ENCODE peak calls at places on chromosomes 16 and 17, in ten cellular contexts. One of them, this sample, is unnamed.

GRCh38 chr16:48632137-48632774 is 22.3 kb upstream of the N4BP1 start:
- DNase-seq in activated CD8-positive, alpha-beta memory T cell treated with anti-CD3 and anti-CD28 coated beads for 1 hour: no peak
- DNase-seq in T1000: no peak
- DNase-seq in T-cell: no peak
- DNase-seq in activated T-helper 1 cell treated with anti-CD3 and anti-CD28 coated beads, Interleukin-2, amount 50 U/mL, for 16 hours: no peak
- DNase-seq in posterior cingulate gyrus: no peak
- DNase-seq in naive thymus-derived CD4-positive, alpha-beta T cell: no peak
- DNase-seq in nucleus accumbens: no peak
- DNase-seq in AG08396: no peak
- DNase-seq in AG09309: no peak
- DNase-seq in this sample: no peak

GRCh38 chr16:75238132-75238852 is 13.1 kb downstream of the BCAR1 start:
- DNase-seq in activated CD8-positive, alpha-beta memory T cell treated with anti-CD3 and anti-CD28 coated beads for 1 hour: no peak
- DNase-seq in T1000: peak
- DNase-seq in T-cell: no peak
- DNase-seq in activated T-helper 1 cell treated with anti-CD3 and anti-CD28 coated beads, Interleukin-2, amount 50 U/mL, for 16 hours: no peak
- DNase-seq in posterior cingulate gyrus: peak
- DNase-seq in naive thymus-derived CD4-positive, alpha-beta T cell: no peak
- DNase-seq in nucleus accumbens: peak
- DNase-seq in AG08396: peak
- DNase-seq in AG09309: peak
- DNase-seq in this sample: no peak

GRCh38 chr17:17836818-17837379 is at the start of gene SREBF1:
- DNase-seq in activated CD8-positive, alpha-beta memory T cell treated with anti-CD3 and anti-CD28 coated beads for 1 hour: no peak
- DNase-seq in T1000: no peak
- DNase-seq in T-cell: peak
- DNase-seq in activated T-helper 1 cell treated with anti-CD3 and anti-CD28 coated beads, Interleukin-2, amount 50 U/mL, for 16 hours: no peak
- DNase-seq in posterior cingulate gyrus: peak
- DNase-seq in naive thymus-derived CD4-positive, alpha-beta T cell: peak
- DNase-seq in nucleus accumbens: no peak
- DNase-seq in AG08396: peak
- DNase-seq in AG09309: no peak
- DNase-seq in this sample: peak

GRCh38 chr16:49352923-49353322 is 20.7 kb upstream of the C16orf78 start:
- DNase-seq in activated CD8-positive, alpha-beta memory T cell treated with anti-CD3 and anti-CD28 coated beads for 1 hour: no peak
- DNase-seq in T1000: no peak
- DNase-seq in T-cell: no peak
- DNase-seq in activated T-helper 1 cell treated with anti-CD3 and anti-CD28 coated beads, Interleukin-2, amount 50 U/mL, for 16 hours: no peak
- DNase-seq in posterior cingulate gyrus: no peak
- DNase-seq in naive thymus-derived CD4-positive, alpha-beta T cell: no peak
- DNase-seq in nucleus accumbens: no peak
- DNase-seq in AG08396: no peak
- DNase-seq in AG09309: no peak
- DNase-seq in this sample: no peak

GRCh38 chr16:14186954-14187306 is 115.8 kb downstream of the MRTFB start:
- DNase-seq in activated CD8-positive, alpha-beta memory T cell treated with anti-CD3 and anti-CD28 coated beads for 1 hour: no peak
- DNase-seq in T1000: no peak
- DNase-seq in T-cell: no peak
- DNase-seq in activated T-helper 1 cell treated with anti-CD3 and anti-CD28 coated beads, Interleukin-2, amount 50 U/mL, for 16 hours: no peak
- DNase-seq in posterior cingulate gyrus: no peak
- DNase-seq in naive thymus-derived CD4-positive, alpha-beta T cell: no peak
- DNase-seq in nucleus accumbens: no peak
- DNase-seq in AG08396: no peak
- DNase-seq in AG09309: no peak
- DNase-seq in this sample: no peak

GRCh38 chr16:68992521-68992920 is 112.9 kb upstream of the HAS3 start:
- DNase-seq in activated CD8-positive, alpha-beta memory T cell treated with anti-CD3 and anti-CD28 coated beads for 1 hour: no peak
- DNase-seq in T1000: no peak
- DNase-seq in T-cell: no peak
- DNase-seq in activated T-helper 1 cell treated with anti-CD3 and anti-CD28 coated beads, Interleukin-2, amount 50 U/mL, for 16 hours: no peak
- DNase-seq in posterior cingulate gyrus: no peak
- DNase-seq in naive thymus-derived CD4-positive, alpha-beta T cell: no peak
- DNase-seq in nucleus accumbens: no peak
- DNase-seq in AG08396: peak
- DNase-seq in AG09309: peak
- DNase-seq in this sample: no peak

GRCh38 chr16:2285731-2286191 is 17.8 kb upstream of the RNPS1 start:
- DNase-seq in activated CD8-positive, alpha-beta memory T cell treated with anti-CD3 and anti-CD28 coated beads for 1 hour: no peak
- DNase-seq in T1000: no peak
- DNase-seq in T-cell: no peak
- DNase-seq in activated T-helper 1 cell treated with anti-CD3 and anti-CD28 coated beads, Interleukin-2, amount 50 U/mL, for 16 hours: no peak
- DNase-seq in posterior cingulate gyrus: no peak
- DNase-seq in naive thymus-derived CD4-positive, alpha-beta T cell: no peak
- DNase-seq in nucleus accumbens: no peak
- DNase-seq in AG08396: peak
- DNase-seq in AG09309: no peak
- DNase-seq in this sample: no peak

GRCh38 chr16:76653390-76654026 is 376.3 kb downstream of the CNTNAP4 start:
- DNase-seq in activated CD8-positive, alpha-beta memory T cell treated with anti-CD3 and anti-CD28 coated beads for 1 hour: no peak
- DNase-seq in T1000: no peak
- DNase-seq in T-cell: no peak
- DNase-seq in activated T-helper 1 cell treated with anti-CD3 and anti-CD28 coated beads, Interleukin-2, amount 50 U/mL, for 16 hours: no peak
- DNase-seq in posterior cingulate gyrus: no peak
- DNase-seq in naive thymus-derived CD4-positive, alpha-beta T cell: no peak
- DNase-seq in nucleus accumbens: no peak
- DNase-seq in AG08396: no peak
- DNase-seq in AG09309: no peak
- DNase-seq in this sample: no peak

GRCh38 chr16:85699628-85700027 is 10.9 kb upstream of the GINS2 start:
- DNase-seq in activated CD8-positive, alpha-beta memory T cell treated with anti-CD3 and anti-CD28 coated beads for 1 hour: no peak
- DNase-seq in T1000: no peak
- DNase-seq in T-cell: no peak
- DNase-seq in activated T-helper 1 cell treated with anti-CD3 and anti-CD28 coated beads, Interleukin-2, amount 50 U/mL, for 16 hours: no peak
- DNase-seq in posterior cingulate gyrus: peak
- DNase-seq in naive thymus-derived CD4-positive, alpha-beta T cell: no peak
- DNase-seq in nucleus accumbens: peak
- DNase-seq in AG08396: peak
- DNase-seq in AG09309: peak
- DNase-seq in this sample: no peak

GRCh38 chr17:56424005-56424404 is 169.5 kb upstream of the NOG start:
- DNase-seq in activated CD8-positive, alpha-beta memory T cell treated with anti-CD3 and anti-CD28 coated beads for 1 hour: no peak
- DNase-seq in T1000: no peak
- DNase-seq in T-cell: no peak
- DNase-seq in activated T-helper 1 cell treated with anti-CD3 and anti-CD28 coated beads, Interleukin-2, amount 50 U/mL, for 16 hours: no peak
- DNase-seq in posterior cingulate gyrus: no peak
- DNase-seq in naive thymus-derived CD4-positive, alpha-beta T cell: no peak
- DNase-seq in nucleus accumbens: no peak
- DNase-seq in AG08396: no peak
- DNase-seq in AG09309: no peak
- DNase-seq in this sample: no peak

GRCh38 chr17:32903774-32904673 is 23.9 kb upstream of the TMEM98 start:
- DNase-seq in activated CD8-positive, alpha-beta memory T cell treated with anti-CD3 and anti-CD28 coated beads for 1 hour: no peak
- DNase-seq in T1000: no peak
- DNase-seq in T-cell: no peak
- DNase-seq in activated T-helper 1 cell treated with anti-CD3 and anti-CD28 coated beads, Interleukin-2, amount 50 U/mL, for 16 hours: no peak
- DNase-seq in posterior cingulate gyrus: no peak
- DNase-seq in naive thymus-derived CD4-positive, alpha-beta T cell: no peak
- DNase-seq in nucleus accumbens: no peak
- DNase-seq in AG08396: no peak
- DNase-seq in AG09309: no peak
- DNase-seq in this sample: peak

GRCh38 chr16:11171757-11172299 is 84.2 kb downstream of the SOCS1 start:
- DNase-seq in activated CD8-positive, alpha-beta memory T cell treated with anti-CD3 and anti-CD28 coated beads for 1 hour: no peak
- DNase-seq in T1000: no peak
- DNase-seq in T-cell: no peak
- DNase-seq in activated T-helper 1 cell treated with anti-CD3 and anti-CD28 coated beads, Interleukin-2, amount 50 U/mL, for 16 hours: no peak
- DNase-seq in posterior cingulate gyrus: no peak
- DNase-seq in naive thymus-derived CD4-positive, alpha-beta T cell: no peak
- DNase-seq in nucleus accumbens: no peak
- DNase-seq in AG08396: no peak
- DNase-seq in AG09309: no peak
- DNase-seq in this sample: no peak

GRCh38 chr17:8409966-8410881 is 12.6 kb upstream of the RNF222 start:
- DNase-seq in activated CD8-positive, alpha-beta memory T cell treated with anti-CD3 and anti-CD28 coated beads for 1 hour: peak
- DNase-seq in T1000: peak
- DNase-seq in T-cell: peak
- DNase-seq in activated T-helper 1 cell treated with anti-CD3 and anti-CD28 coated beads, Interleukin-2, amount 50 U/mL, for 16 hours: peak
- DNase-seq in posterior cingulate gyrus: peak
- DNase-seq in naive thymus-derived CD4-positive, alpha-beta T cell: peak
- DNase-seq in nucleus accumbens: peak
- DNase-seq in AG08396: peak
- DNase-seq in AG09309: peak
- DNase-seq in this sample: peak

GRCh38 chr17:79840204-79840988 is 1.2 kb upstream of the CBX4 start:
- DNase-seq in activated CD8-positive, alpha-beta memory T cell treated with anti-CD3 and anti-CD28 coated beads for 1 hour: no peak
- DNase-seq in T1000: peak
- DNase-seq in T-cell: no peak
- DNase-seq in activated T-helper 1 cell treated with anti-CD3 and anti-CD28 coated beads, Interleukin-2, amount 50 U/mL, for 16 hours: no peak
- DNase-seq in posterior cingulate gyrus: no peak
- DNase-seq in naive thymus-derived CD4-positive, alpha-beta T cell: peak
- DNase-seq in nucleus accumbens: no peak
- DNase-seq in AG08396: peak
- DNase-seq in AG09309: no peak
- DNase-seq in this sample: no peak

GRCh38 chr17:2946130-2946529 is 117.3 kb downstream of the OR1D5 start:
- DNase-seq in activated CD8-positive, alpha-beta memory T cell treated with anti-CD3 and anti-CD28 coated beads for 1 hour: no peak
- DNase-seq in T1000: no peak
- DNase-seq in T-cell: no peak
- DNase-seq in activated T-helper 1 cell treated with anti-CD3 and anti-CD28 coated beads, Interleukin-2, amount 50 U/mL, for 16 hours: no peak
- DNase-seq in posterior cingulate gyrus: no peak
- DNase-seq in naive thymus-derived CD4-positive, alpha-beta T cell: no peak
- DNase-seq in nucleus accumbens: no peak
- DNase-seq in AG08396: no peak
- DNase-seq in AG09309: no peak
- DNase-seq in this sample: no peak

GRCh38 chr17:77449908-77450741 is 309.4 kb downstream of the SEC14L1 start:
- DNase-seq in activated CD8-positive, alpha-beta memory T cell treated with anti-CD3 and anti-CD28 coated beads for 1 hour: no peak
- DNase-seq in T1000: peak
- DNase-seq in T-cell: no peak
- DNase-seq in activated T-helper 1 cell treated with anti-CD3 and anti-CD28 coated beads, Interleukin-2, amount 50 U/mL, for 16 hours: no peak
- DNase-seq in posterior cingulate gyrus: peak
- DNase-seq in naive thymus-derived CD4-positive, alpha-beta T cell: no peak
- DNase-seq in nucleus accumbens: peak
- DNase-seq in AG08396: peak
- DNase-seq in AG09309: no peak
- DNase-seq in this sample: no peak

GRCh38 chr16:78799429-78799828 is 700.0 kb downstream of the WWOX start:
- DNase-seq in activated CD8-positive, alpha-beta memory T cell treated with anti-CD3 and anti-CD28 coated beads for 1 hour: no peak
- DNase-seq in T1000: no peak
- DNase-seq in T-cell: no peak
- DNase-seq in activated T-helper 1 cell treated with anti-CD3 and anti-CD28 coated beads, Interleukin-2, amount 50 U/mL, for 16 hours: no peak
- DNase-seq in posterior cingulate gyrus: no peak
- DNase-seq in naive thymus-derived CD4-positive, alpha-beta T cell: no peak
- DNase-seq in nucleus accumbens: no peak
- DNase-seq in AG08396: no peak
- DNase-seq in AG09309: no peak
- DNase-seq in this sample: no peak

GRCh38 chr17:64661731-64661980 is 451 bp downstream of the SMURF2 start:
- DNase-seq in activated CD8-positive, alpha-beta memory T cell treated with anti-CD3 and anti-CD28 coated beads for 1 hour: no peak
- DNase-seq in T1000: no peak
- DNase-seq in T-cell: no peak
- DNase-seq in activated T-helper 1 cell treated with anti-CD3 and anti-CD28 coated beads, Interleukin-2, amount 50 U/mL, for 16 hours: no peak
- DNase-seq in posterior cingulate gyrus: no peak
- DNase-seq in naive thymus-derived CD4-positive, alpha-beta T cell: no peak
- DNase-seq in nucleus accumbens: peak
- DNase-seq in AG08396: no peak
- DNase-seq in AG09309: no peak
- DNase-seq in this sample: no peak

GRCh38 chr16:8752706-8753105 is 44.7 kb downstream of the TMEM186 start:
- DNase-seq in activated CD8-positive, alpha-beta memory T cell treated with anti-CD3 and anti-CD28 coated beads for 1 hour: no peak
- DNase-seq in T1000: no peak
- DNase-seq in T-cell: no peak
- DNase-seq in activated T-helper 1 cell treated with anti-CD3 and anti-CD28 coated beads, Interleukin-2, amount 50 U/mL, for 16 hours: no peak
- DNase-seq in posterior cingulate gyrus: no peak
- DNase-seq in naive thymus-derived CD4-positive, alpha-beta T cell: no peak
- DNase-seq in nucleus accumbens: no peak
- DNase-seq in AG08396: no peak
- DNase-seq in AG09309: no peak
- DNase-seq in this sample: no peak

GRCh38 chr17:50541916-50542688 is 4.9 kb upstream of the SPATA20 start:
- DNase-seq in activated CD8-positive, alpha-beta memory T cell treated with anti-CD3 and anti-CD28 coated beads for 1 hour: peak
- DNase-seq in T1000: peak
- DNase-seq in T-cell: peak
- DNase-seq in activated T-helper 1 cell treated with anti-CD3 and anti-CD28 coated beads, Interleukin-2, amount 50 U/mL, for 16 hours: peak
- DNase-seq in posterior cingulate gyrus: peak
- DNase-seq in naive thymus-derived CD4-positive, alpha-beta T cell: peak
- DNase-seq in nucleus accumbens: peak
- DNase-seq in AG08396: peak
- DNase-seq in AG09309: no peak
- DNase-seq in this sample: peak

GRCh38 chr17:45123076-45123770 is 9.1 kb downstream of the PLCD3 start:
- DNase-seq in activated CD8-positive, alpha-beta memory T cell treated with anti-CD3 and anti-CD28 coated beads for 1 hour: no peak
- DNase-seq in T1000: no peak
- DNase-seq in T-cell: no peak
- DNase-seq in activated T-helper 1 cell treated with anti-CD3 and anti-CD28 coated beads, Interleukin-2, amount 50 U/mL, for 16 hours: no peak
- DNase-seq in posterior cingulate gyrus: no peak
- DNase-seq in naive thymus-derived CD4-positive, alpha-beta T cell: no peak
- DNase-seq in nucleus accumbens: no peak
- DNase-seq in AG08396: no peak
- DNase-seq in AG09309: no peak
- DNase-seq in this sample: no peak

GRCh38 chr16:450800-451512 is 25.5 kb downstream of the RAB11FIP3 start:
- DNase-seq in activated CD8-positive, alpha-beta memory T cell treated with anti-CD3 and anti-CD28 coated beads for 1 hour: no peak
- DNase-seq in T1000: no peak
- DNase-seq in T-cell: no peak
- DNase-seq in activated T-helper 1 cell treated with anti-CD3 and anti-CD28 coated beads, Interleukin-2, amount 50 U/mL, for 16 hours: no peak
- DNase-seq in posterior cingulate gyrus: no peak
- DNase-seq in naive thymus-derived CD4-positive, alpha-beta T cell: no peak
- DNase-seq in nucleus accumbens: no peak
- DNase-seq in AG08396: no peak
- DNase-seq in AG09309: no peak
- DNase-seq in this sample: no peak

GRCh38 chr17:55238931-55239297 is 25.8 kb upstream of the HLF start:
- DNase-seq in activated CD8-positive, alpha-beta memory T cell treated with anti-CD3 and anti-CD28 coated beads for 1 hour: no peak
- DNase-seq in T1000: no peak
- DNase-seq in T-cell: no peak
- DNase-seq in activated T-helper 1 cell treated with anti-CD3 and anti-CD28 coated beads, Interleukin-2, amount 50 U/mL, for 16 hours: no peak
- DNase-seq in posterior cingulate gyrus: peak
- DNase-seq in naive thymus-derived CD4-positive, alpha-beta T cell: no peak
- DNase-seq in nucleus accumbens: peak
- DNase-seq in AG08396: no peak
- DNase-seq in AG09309: no peak
- DNase-seq in this sample: no peak

GRCh38 chr17:43431741-43432523 is 33.1 kb downstream of the ARL4D start:
- DNase-seq in activated CD8-positive, alpha-beta memory T cell treated with anti-CD3 and anti-CD28 coated beads for 1 hour: no peak
- DNase-seq in T1000: no peak
- DNase-seq in T-cell: no peak
- DNase-seq in activated T-helper 1 cell treated with anti-CD3 and anti-CD28 coated beads, Interleukin-2, amount 50 U/mL, for 16 hours: no peak
- DNase-seq in posterior cingulate gyrus: peak
- DNase-seq in naive thymus-derived CD4-positive, alpha-beta T cell: no peak
- DNase-seq in nucleus accumbens: no peak
- DNase-seq in AG08396: no peak
- DNase-seq in AG09309: no peak
- DNase-seq in this sample: no peak

GRCh38 chr17:27285501-27285900 is 8.4 kb upstream of the WSB1 start:
- DNase-seq in activated CD8-positive, alpha-beta memory T cell treated with anti-CD3 and anti-CD28 coated beads for 1 hour: no peak
- DNase-seq in T1000: no peak
- DNase-seq in T-cell: no peak
- DNase-seq in activated T-helper 1 cell treated with anti-CD3 and anti-CD28 coated beads, Interleukin-2, amount 50 U/mL, for 16 hours: no peak
- DNase-seq in posterior cingulate gyrus: no peak
- DNase-seq in naive thymus-derived CD4-positive, alpha-beta T cell: no peak
- DNase-seq in nucleus accumbens: no peak
- DNase-seq in AG08396: no peak
- DNase-seq in AG09309: no peak
- DNase-seq in this sample: no peak

GRCh38 chr17:75110307-75110937 is 653 bp downstream of the ARMC7 start:
- DNase-seq in activated CD8-positive, alpha-beta memory T cell treated with anti-CD3 and anti-CD28 coated beads for 1 hour: no peak
- DNase-seq in T1000: no peak
- DNase-seq in T-cell: no peak
- DNase-seq in activated T-helper 1 cell treated with anti-CD3 and anti-CD28 coated beads, Interleukin-2, amount 50 U/mL, for 16 hours: no peak
- DNase-seq in posterior cingulate gyrus: no peak
- DNase-seq in naive thymus-derived CD4-positive, alpha-beta T cell: no peak
- DNase-seq in nucleus accumbens: no peak
- DNase-seq in AG08396: no peak
- DNase-seq in AG09309: no peak
- DNase-seq in this sample: no peak

GRCh38 chr16:25656639-25657038 is 35.1 kb upstream of the HS3ST4 start:
- DNase-seq in activated CD8-positive, alpha-beta memory T cell treated with anti-CD3 and anti-CD28 coated beads for 1 hour: no peak
- DNase-seq in T1000: no peak
- DNase-seq in T-cell: no peak
- DNase-seq in activated T-helper 1 cell treated with anti-CD3 and anti-CD28 coated beads, Interleukin-2, amount 50 U/mL, for 16 hours: no peak
- DNase-seq in posterior cingulate gyrus: no peak
- DNase-seq in naive thymus-derived CD4-positive, alpha-beta T cell: no peak
- DNase-seq in nucleus accumbens: no peak
- DNase-seq in AG08396: no peak
- DNase-seq in AG09309: no peak
- DNase-seq in this sample: no peak

GRCh38 chr17:72421128-72422092 is 300.6 kb downstream of the SOX9 start:
- DNase-seq in activated CD8-positive, alpha-beta memory T cell treated with anti-CD3 and anti-CD28 coated beads for 1 hour: no peak
- DNase-seq in T1000: peak
- DNase-seq in T-cell: no peak
- DNase-seq in activated T-helper 1 cell treated with anti-CD3 and anti-CD28 coated beads, Interleukin-2, amount 50 U/mL, for 16 hours: no peak
- DNase-seq in posterior cingulate gyrus: no peak
- DNase-seq in naive thymus-derived CD4-positive, alpha-beta T cell: no peak
- DNase-seq in nucleus accumbens: no peak
- DNase-seq in AG08396: peak
- DNase-seq in AG09309: peak
- DNase-seq in this sample: peak

This sample was measured in T-helper 2 cell.